ENCODE peak calls at places on chromosomes 6 and 20, in five cellular contexts. F is hepatic stellate cell, A is activated T-cell treated with anti-CD3 and anti-CD28 coated beads for 4 hours, E is GM12865, Z is endothelial cell. G is an unnamed sample.

GRCh38 chr6:150492941-150493340 is 106.7 kb upstream of the PLEKHG1 start:
- DNase-seq in Z (no peak), E (no peak), F (no peak), A (no peak), G (no peak)

GRCh38 chr6:163335671-163336545 is 78.6 kb upstream of the QKI start:
- DNase-seq in Z (peak; percentile 86), E (no peak), F (peak; percentile 54), A (no peak), G (peak; percentile 93)

GRCh38 chr6:138970856-138971425 is 17.1 kb downstream of the REPS1 start:
- DNase-seq in E (peak; percentile 25), A (no peak), F (peak; percentile 39), Z (no peak), G (no peak)

GRCh38 chr20:20241966-20242365 is 125.9 kb upstream of the INSM1 start:
- DNase-seq in E (no peak), F (no peak), A (no peak), Z (no peak), G (no peak)

GRCh38 chr6:15498640-15499039 is 164.2 kb downstream of the DTNBP1 start:
- DNase-seq in Z (no peak), E (no peak), F (no peak), A (no peak), G (no peak)

GRCh38 chr6:15573376-15573775 is 89.5 kb downstream of the DTNBP1 start:
- DNase-seq in Z (no peak), F (no peak), E (no peak), A (no peak), G (no peak)

GRCh38 chr6:65545920-65546319 is 161.1 kb downstream of the EYS start:
- DNase-seq in F (no peak), A (no peak), Z (no peak), E (no peak), G (no peak)

GRCh38 chr6:158474961-158475343 is 84.9 kb upstream of the TMEM181 start:
- DNase-seq in Z (no peak), F (peak; percentile 27), E (no peak), A (no peak), G (peak; percentile 85)

GRCh38 chr6:7479801-7480266 is 61.6 kb upstream of the DSP start:
- DNase-seq in Z (no peak), E (no peak), A (no peak), F (peak; percentile 46), G (peak; percentile 89)

GRCh38 chr6:55034752-55035151 is 139.6 kb upstream of the HCRTR2 start:
- DNase-seq in A (no peak), Z (no peak), F (no peak), E (no peak), G (no peak)